ENCODE peak calls at places on chromosomes 4 and X, in four cellular contexts. D is endothelial cell of umbilical vein, I is H1, T is breast epithelium. C is an unnamed sample.

GRCh38 chr4:19381068-19381467 is 870.6 kb upstream of the SLIT2 start:
- DNase-seq in T (no peak), I (no peak), D (no peak), C (no peak)

GRCh38 chrX:44996282-44996681 is 123.3 kb downstream of the KDM6A start:
- DNase-seq in I (no peak), D (no peak), T (no peak), C (no peak)

GRCh38 chr4:173217727-173218126 is 49.1 kb downstream of the GALNT7 start:
- DNase-seq in I (no peak), D (peak), T (no peak), C (no peak)

GRCh38 chr4:188434686-188435085 is 295.4 kb downstream of the TRIML1 start:
- DNase-seq in D (no peak), I (no peak), T (no peak), C (no peak)

GRCh38 chrX:105552395-105552794 is 269.9 kb upstream of the NRK start:
- DNase-seq in I (no peak), D (peak), T (no peak), C (no peak)

GRCh38 chr4:19791422-19792113 is 460.1 kb upstream of the SLIT2 start:
- DNase-seq in I (no peak), T (no peak), D (peak), C (no peak)

GRCh38 chr4:90118547-90119211 is 8.5 kb upstream of the CCSER1 start:
- DNase-seq in D (no peak), I (no peak), T (no peak), C (no peak)

GRCh38 chr4:20370284-20370683 is 118.6 kb downstream of the SLIT2 start:
- DNase-seq in D (no peak), I (no peak), T (no peak), C (no peak)

GRCh38 chr4:52704676-52705075 is 45.6 kb upstream of the USP46 start:
- DNase-seq in D (no peak), T (no peak), I (no peak), C (no peak)

GRCh38 chr4:153255233-153255632 is 51.0 kb downstream of the TRIM2 start:
- DNase-seq in D (no peak), I (no peak), T (no peak), C (no peak)

GRCh38 chr4:6855692-6856297 is 53.8 kb upstream of the TBC1D14 start:
- DNase-seq in I (no peak), T (no peak), D (peak), C (no peak)

GRCh38 chr4:79217043-79217442 is 108.8 kb downstream of the NAA11 start:
- DNase-seq in T (no peak), I (no peak), D (no peak), C (no peak)

GRCh38 chrX:37420179-37420578 is 71.0 kb downstream of the PRRG1 start:
- DNase-seq in D (no peak), I (no peak), T (no peak), C (no peak)

GRCh38 chr4:89829470-89830138 is 7.4 kb downstream of the SNCA start:
- DNase-seq in I (no peak), D (no peak), T (no peak), C (no peak)

GRCh38 chr4:72442715-72443114 is 126.3 kb downstream of the ADAMTS3 start:
- DNase-seq in D (no peak), T (no peak), I (no peak), C (no peak)

GRCh38 chr4:139761461-139761860 is 95.8 kb downstream of the MGST2 start:
- DNase-seq in I (no peak), D (no peak), T (no peak), C (no peak)

GRCh38 chr4:152244659-152245058 is 291.2 kb downstream of the FBXW7 start:
- DNase-seq in I (no peak), T (no peak), D (no peak), C (no peak)

GRCh38 chr4:87219648-87220093 is 747 bp downstream of the KLHL8 start:
- DNase-seq in T (no peak), D (no peak), I (no peak), C (peak)

GRCh38 chrX:76202471-76202870 is 29.6 kb downstream of the PBDC1 start:
- DNase-seq in I (no peak), T (no peak), D (no peak), C (no peak)

GRCh38 chr4:128477540-128477939 is 189.9 kb upstream of the PGRMC2 start:
- DNase-seq in I (no peak), D (no peak), T (no peak), C (no peak)

GRCh38 chrX:129932792-129933321 is 26.9 kb downstream of the UTP14A start:
- DNase-seq in I (no peak), D (no peak), T (no peak), C (peak)

GRCh38 chrX:150625875-150626274 is 57.5 kb downstream of the MTM1 start:
- DNase-seq in D (no peak), I (no peak), T (no peak), C (no peak)

GRCh38 chr4:162131256-162131655 is 32.5 kb downstream of the FSTL5 start:
- DNase-seq in T (no peak), I (no peak), D (peak), C (no peak)

DNA sequence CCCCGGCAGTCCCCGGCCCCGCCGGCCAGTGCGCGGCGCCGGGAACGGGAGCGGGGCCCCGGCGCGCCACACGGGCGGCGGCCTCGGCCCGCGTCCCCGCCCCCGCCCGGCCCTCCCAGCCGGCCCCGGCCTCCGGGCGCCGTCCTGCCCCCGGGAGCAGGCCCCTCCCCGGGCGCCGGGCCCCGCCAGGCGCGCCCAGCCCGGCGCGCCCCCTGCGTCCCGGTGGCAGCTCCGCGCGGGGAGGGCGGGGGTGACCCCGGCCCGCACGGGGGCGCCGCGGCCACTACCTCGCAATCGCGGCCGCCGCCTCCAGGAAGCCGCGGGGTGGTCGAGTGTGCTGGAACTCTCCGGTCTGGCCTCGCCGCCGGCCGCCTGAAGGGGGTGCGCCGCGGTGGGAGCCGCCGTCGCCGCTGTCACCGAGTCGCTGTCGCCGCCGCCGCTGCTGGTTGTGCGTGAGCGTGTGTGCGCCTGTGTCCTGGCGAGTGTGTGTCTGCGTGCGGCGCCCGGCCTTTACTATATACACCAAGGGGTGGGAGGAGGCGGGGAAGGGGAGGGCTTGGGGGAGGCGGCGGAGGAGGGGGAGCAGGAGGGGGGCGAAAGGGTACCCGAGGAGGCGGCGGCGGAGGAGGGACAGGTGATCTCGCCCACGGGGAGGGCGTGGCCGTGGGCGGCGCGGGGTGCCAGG is at the start of gene RAI2:
- DNase-seq in D (no peak), I (peak), T (peak), C (no peak)
- TF ChIP-seq POLR2A in D (no peak), I (no peak), T (no peak), C (no peak)

GRCh38 chrX:12843668-12844279 is 23.1 kb upstream of the TLR7 start:
- DNase-seq in T (no peak), I (no peak), D (no peak), C (no peak)
- H3K4me3 ChIP-seq in T (no peak), I (no peak), D (no peak), C (no peak)

DNA sequence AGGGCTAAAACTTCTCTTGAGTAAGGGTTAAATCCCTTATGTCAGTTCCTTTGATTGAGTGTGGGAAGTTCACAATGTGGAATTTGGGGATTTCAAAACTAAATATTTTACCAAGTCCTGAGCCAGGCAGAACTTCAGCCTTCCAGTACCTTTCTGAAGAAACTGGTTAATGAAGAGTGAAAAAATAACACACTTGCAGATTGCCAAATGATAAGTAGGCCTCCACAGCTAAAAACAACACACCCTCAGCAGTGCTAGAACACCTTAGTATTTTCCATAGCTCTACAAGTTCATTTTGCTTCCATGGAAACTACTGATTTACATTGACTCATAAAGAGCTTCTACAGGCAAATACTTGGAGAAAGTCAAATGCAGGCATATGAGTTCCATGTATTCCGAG is 326.8 kb downstream of the ZNF674 start:
- DNase-seq in T (no peak), D (no peak), I (no peak), C (no peak)
- TF ChIP-seq POLR2AphosphoS5 in T (no peak), D (no peak), I (no peak), C (no peak)

GRCh38 chr4:38784141-38784540 is 1.4 kb upstream of the TLR10 start:
- DNase-seq in D (no peak), T (no peak), I (no peak), C (no peak)

GRCh38 chr4:38785041-38785790 is 2.4 kb upstream of the TLR10 start:
- DNase-seq in I (no peak), T (no peak), D (no peak), C (no peak)

GRCh38 chr4:38783109-38783460 is 295 bp upstream of the TLR10 start:
- DNase-seq in T (no peak), I (no peak), D (no peak), C (no peak)

GRCh38 chr4:38781854-38782261 is 932 bp downstream of the TLR10 start:
- DNase-seq in I (no peak), D (no peak), T (no peak), C (no peak)

GRCh38 chr4:38782452-38783108 is at the start of gene TLR10:
- DNase-seq in I (no peak), T (no peak), D (peak), C (no peak)
- TF ChIP-seq POLR2A in I (no peak), T (no peak), D (no peak), C (peak)

GRCh38 chrX:24148118-24148517 is 1.4 kb upstream of the ZFX start:
- DNase-seq in D (peak), I (no peak), T (no peak), C (no peak)
- H3K4me3 ChIP-seq in D (no peak), I (no peak), T (peak), C (no peak)

GRCh38 chr4:150150545-150151156 is 72.4 kb downstream of the DCLK2 start:
- DNase-seq in I (no peak), D (no peak), T (no peak), C (no peak)
- TF ChIP-seq POLR2AphosphoS5 in I (no peak), D (no peak), T (no peak), C (no peak)

DNA sequence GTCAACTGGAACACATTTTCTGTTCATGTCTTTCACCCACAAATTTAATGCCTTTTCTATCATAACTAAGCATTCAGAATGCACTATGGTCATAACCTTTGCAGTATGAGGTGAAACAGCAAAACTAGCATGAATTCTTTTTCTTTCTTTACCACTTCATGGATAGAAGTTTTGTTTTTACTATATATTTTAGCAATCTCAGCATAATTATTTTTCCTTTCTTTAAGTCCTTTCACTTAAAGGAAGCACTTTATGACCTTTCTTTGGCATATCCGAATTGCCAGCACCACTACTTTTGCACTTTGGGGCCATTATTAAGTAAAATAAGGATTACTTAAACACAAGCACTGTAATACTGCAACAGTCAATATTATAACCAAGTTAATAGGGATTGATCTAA is 115.1 kb upstream of the DKK2 start:
- DNase-seq in I (no peak), D (no peak), T (no peak), C (no peak)
- TF ChIP-seq POLR2A in I (no peak), D (no peak), T (no peak), C (no peak)

GRCh38 chrX:123745511-123745910 is 12.7 kb upstream of the THOC2 start:
- DNase-seq in D (no peak), I (no peak), T (no peak), C (no peak)

GRCh38 chrX:123742440-123742839 is 9.6 kb upstream of the THOC2 start:
- DNase-seq in T (no peak), D (no peak), I (no peak), C (no peak)

GRCh38 chrX:123740006-123740405 is 7.2 kb upstream of the THOC2 start:
- DNase-seq in I (no peak), D (no peak), T (no peak), C (no peak)

GRCh38 chrX:123739474-123739873 is 6.6 kb upstream of the THOC2 start:
- DNase-seq in D (no peak), T (no peak), I (no peak), C (no peak)

GRCh38 chrX:123743312-123743711 is 10.5 kb upstream of the THOC2 start:
- DNase-seq in D (no peak), T (no peak), I (no peak), C (no peak)
- H3K4me3 ChIP-seq in D (no peak), T (no peak), I (no peak), C (no peak)